ENCODE peak calls at places on chromosomes 13 and 19, in five cellular contexts. One of them, this sample, is unnamed.

GRCh38 chr13:22187329-22187728 is 516.5 kb downstream of the FGF9 start:
- DNase-seq in left lobe of liver: no peak
- DNase-seq in DMS153: no peak
- DNase-seq in ascending aorta: no peak
- DNase-seq in HL-60: no peak
- DNase-seq in this sample: no peak

GRCh38 chr13:39463611-39464010 is 139.4 kb downstream of the LHFPL6 start:
- DNase-seq in DMS153: no peak
- DNase-seq in HL-60: no peak
- DNase-seq in ascending aorta: no peak
- DNase-seq in left lobe of liver: no peak
- DNase-seq in this sample: no peak

GRCh38 chr19:14383898-14384669 is 2.8 kb downstream of the ADGRE5 start:
- DNase-seq in left lobe of liver: no peak
- DNase-seq in DMS153: no peak
- DNase-seq in HL-60: peak
- DNase-seq in ascending aorta: no peak
- DNase-seq in this sample: peak

GRCh38 chr13:96925869-96926628 is 68.2 kb downstream of the OXGR1 start:
- DNase-seq in ascending aorta: no peak
- DNase-seq in DMS153: peak
- DNase-seq in HL-60: no peak
- DNase-seq in left lobe of liver: no peak
- DNase-seq in this sample: no peak

GRCh38 chr19:5001547-5002131 is 32.7 kb downstream of the KDM4B start:
- DNase-seq in DMS153: no peak
- DNase-seq in HL-60: no peak
- DNase-seq in ascending aorta: no peak
- DNase-seq in left lobe of liver: peak
- DNase-seq in this sample: no peak

GRCh38 chr13:85819513-85819912 is 20.3 kb upstream of the SLITRK6 start:
- DNase-seq in DMS153: no peak
- DNase-seq in HL-60: no peak
- DNase-seq in left lobe of liver: no peak
- DNase-seq in ascending aorta: no peak
- DNase-seq in this sample: no peak

GRCh38 chr19:17796013-17796837 is 1.3 kb downstream of the B3GNT3 start:
- DNase-seq in ascending aorta: no peak
- DNase-seq in DMS153: no peak
- DNase-seq in HL-60: no peak
- DNase-seq in left lobe of liver: no peak
- DNase-seq in this sample: peak

GRCh38 chr19:32691291-32691951 is at the start of gene NUDT19:
- DNase-seq in DMS153: peak
- DNase-seq in HL-60: peak
- DNase-seq in ascending aorta: peak
- DNase-seq in left lobe of liver: peak
- DNase-seq in this sample: peak

GRCh38 chr19:17325881-17326594 is 8.6 kb downstream of the ANO8 start:
- DNase-seq in DMS153: no peak
- DNase-seq in HL-60: no peak
- DNase-seq in left lobe of liver: peak
- DNase-seq in ascending aorta: peak
- DNase-seq in this sample: no peak

GRCh38 chr13:114199961-114200672 is 21.1 kb downstream of the CFAP97D2 start:
- DNase-seq in DMS153: no peak
- DNase-seq in left lobe of liver: no peak
- DNase-seq in HL-60: no peak
- DNase-seq in ascending aorta: no peak
- DNase-seq in this sample: no peak

GRCh38 chr13:39269411-39269810 is 231.2 kb downstream of the NHLRC3 start:
- DNase-seq in ascending aorta: no peak
- DNase-seq in HL-60: no peak
- DNase-seq in left lobe of liver: no peak
- DNase-seq in DMS153: no peak
- DNase-seq in this sample: no peak

GRCh38 chr13:87975035-87975434 is 303.9 kb downstream of the SLITRK5 start:
- DNase-seq in HL-60: no peak
- DNase-seq in DMS153: no peak
- DNase-seq in ascending aorta: no peak
- DNase-seq in left lobe of liver: no peak
- DNase-seq in this sample: no peak

GRCh38 chr13:98942997-98943396 is 34.9 kb downstream of the DOCK9 start:
- DNase-seq in left lobe of liver: no peak
- DNase-seq in DMS153: no peak
- DNase-seq in ascending aorta: no peak
- DNase-seq in HL-60: no peak
- DNase-seq in this sample: no peak

GRCh38 chr19:18425515-18426415 is 6.6 kb downstream of the SSBP4 start:
- DNase-seq in DMS153: no peak
- DNase-seq in HL-60: no peak
- DNase-seq in ascending aorta: peak
- DNase-seq in left lobe of liver: no peak
- DNase-seq in this sample: peak

GRCh38 chr13:34156841-34157365 is 339.0 kb downstream of the RFC3 start:
- DNase-seq in HL-60: peak
- DNase-seq in DMS153: peak
- DNase-seq in left lobe of liver: no peak
- DNase-seq in ascending aorta: peak
- DNase-seq in this sample: peak

GRCh38 chr19:38666662-38667448 is 19.4 kb downstream of the ACTN4 start:
- DNase-seq in left lobe of liver: no peak
- DNase-seq in ascending aorta: peak
- DNase-seq in DMS153: no peak
- DNase-seq in HL-60: no peak
- DNase-seq in this sample: peak